ENCODE peak calls at places on chromosomes 16 and 17, in ten cellular contexts. L is psoas muscle; Q is stimulated activated CD4-positive, alpha-beta T cell treated with anti-CD3 and anti-CD28 coated beads, TNF-alpha, amount 100 ng/mL, for 24 hours; X is heart left ventricle; Y is CD8-positive, alpha-beta T cell; K is stimulated activated CD8-positive, alpha-beta memory T cell treated with anti-CD3 and anti-CD28 coated beads, Interleukin-2, amount 100 ng/mL, for 1 hour; F is T-helper 1 cell; C is NCI-H1436; W is activated naive CD8-positive, alpha-beta T cell treated with anti-CD3 and anti-CD28 coated beads, Interleukin-2, amount 50 U/mL, for 24 hours; Z is NCI-H460. T is an unnamed sample.

GRCh38 chr16:57609541-57610401 is 18.7 kb upstream of the ADGRG1 start:
- DNase-seq in L (no peak), Q (peak; percentile 78), X (peak; percentile 9), Y (peak; percentile 53), K (no peak), F (peak; percentile 22), C (peak; percentile 10), W (peak; percentile 79), Z (no peak), T (no peak)

GRCh38 chr16:88754912-88755744 is 29.9 kb downstream of the PIEZO1 start:
- DNase-seq in L (no peak), Q (no peak), X (no peak), Y (peak; percentile 19), K (no peak), F (no peak), C (no peak), W (no peak), Z (no peak), T (no peak)

GRCh38 chr16:12228607-12229499 is 252.3 kb downstream of the SNX29 start:
- DNase-seq in L (no peak), Q (peak; percentile 28), X (peak; percentile 30), Y (peak; percentile 14), K (no peak), F (no peak), C (peak; percentile 35), W (peak; percentile 29), Z (peak; percentile 27), T (peak; percentile 42)

GRCh38 chr17:58337600-58338453 is 9.2 kb upstream of the TSPOAP1 start:
- DNase-seq in L (peak; percentile 87), Q (peak; percentile 95), X (peak; percentile 77), Y (peak; percentile 92), K (peak; percentile 88), F (peak; percentile 80), C (no peak), W (peak; percentile 93), Z (no peak), T (no peak)

GRCh38 chr17:40218740-40219072 is 398 bp upstream of the WIPF2 start:
- DNase-seq in L (peak; percentile 72), Q (peak; percentile 67), X (peak; percentile 48), Y (peak; percentile 76), K (peak; percentile 70), F (peak; percentile 86), C (peak; percentile 92), W (peak; percentile 78), Z (peak; percentile 30), T (no peak)

GRCh38 chr17:58283674-58284612 is 3.2 kb upstream of the MPO start:
- DNase-seq in L (no peak), Q (no peak), X (no peak), Y (no peak), K (no peak), F (no peak), C (no peak), W (no peak), Z (no peak), T (no peak)

GRCh38 chr17:7011415-7011814 is 1.0 kb upstream of the RNASEK start:
- DNase-seq in L (peak; percentile 36), Q (no peak), X (no peak), Y (no peak), K (no peak), F (no peak), C (no peak), W (no peak), Z (no peak), T (no peak)

GRCh38 chr17:31739300-31739699 is 119.7 kb downstream of the COPRS start:
- DNase-seq in L (no peak), Q (no peak), X (no peak), Y (no peak), K (no peak), F (no peak), C (no peak), W (no peak), Z (no peak), T (no peak)

GRCh38 chr16:15639061-15639568 is 3.8 kb downstream of the MARF1 start:
- DNase-seq in L (no peak), Q (no peak), X (no peak), Y (peak; percentile 30), K (no peak), F (no peak), C (no peak), W (peak; percentile 31), Z (no peak), T (no peak)

GRCh38 chr17:38868095-38868967 is 1.5 kb upstream of the LASP1 start:
- DNase-seq in L (peak; percentile 74), Q (no peak), X (peak; percentile 67), Y (no peak), K (no peak), F (no peak), C (no peak), W (peak; percentile 52), Z (no peak), T (no peak)

GRCh38 chr17:1111599-1112443 is 68.0 kb downstream of the ABR start:
- DNase-seq in L (peak; percentile 67), Q (no peak), X (peak; percentile 56), Y (no peak), K (no peak), F (no peak), C (no peak), W (no peak), Z (no peak), T (no peak)

GRCh38 chr16:81076566-81077076 is 417 bp downstream of the C16orf46 start:
- DNase-seq in L (peak; percentile 93), Q (peak; percentile 90), X (peak; percentile 90), Y (peak; percentile 95), K (peak; percentile 85), F (peak; percentile 94), C (peak; percentile 89), W (peak; percentile 90), Z (peak; percentile 74), T (peak; percentile 67)

GRCh38 chr17:65434251-65434650 is 127.2 kb downstream of the AXIN2 start:
- DNase-seq in L (no peak), Q (no peak), X (no peak), Y (no peak), K (no peak), F (no peak), C (no peak), W (no peak), Z (no peak), T (no peak)

GRCh38 chr17:81322271-81323082 is 27.4 kb upstream of the SLC38A10 start:
- DNase-seq in L (peak; percentile 76), Q (peak; percentile 48), X (no peak), Y (peak; percentile 21), K (no peak), F (no peak), C (peak; percentile 38), W (peak; percentile 58), Z (peak; percentile 66), T (peak; percentile 77)